ENCODE peak calls at places on chromosomes 6 and 20, in four cellular contexts. Y is A549, A is HepG2, K is GM12878. C is an unnamed sample.

GRCh38 chr6:22809380-22809779 is 240.0 kb downstream of the HDGFL1 start:
- DNase-seq in Y (no peak), K (no peak), A (no peak), C (no peak)

GRCh38 chr6:106557837-106558236 is 71.5 kb downstream of the RTN4IP1 start:
- DNase-seq in K (no peak), A (peak), Y (no peak), C (no peak)

GRCh38 chr6:39421383-39422225 is 99.1 kb upstream of the KCNK16 start:
- DNase-seq in A (no peak), K (no peak), Y (no peak), C (no peak)

GRCh38 chr6:149896491-149896890 is 1.4 kb downstream of the RAET1E start:
- DNase-seq in K (no peak), Y (no peak), A (no peak), C (no peak)

GRCh38 chr20:58852559-58853271 is at the start of gene GNAS:
- DNase-seq in Y (peak), K (no peak), A (peak), C (peak)

GRCh38 chr6:83193747-83194582 is 808 bp downstream of the RWDD2A start:
- DNase-seq in Y (peak), K (no peak), A (peak), C (peak)

GRCh38 chr6:89146748-89147715 is 1.2 kb downstream of the PM20D2 start:
- DNase-seq in Y (peak), A (peak), K (no peak), C (no peak)

GRCh38 chr6:146850238-146850896 is 251.6 kb downstream of the ADGB start:
- DNase-seq in A (no peak), Y (no peak), K (no peak), C (no peak)

GRCh38 chr6:154872605-154873004 is 122.5 kb upstream of the TIAM2 start:
- DNase-seq in Y (no peak), A (no peak), K (no peak), C (no peak)

GRCh38 chr6:139409026-139409425 is 34.6 kb upstream of the CITED2 start:
- DNase-seq in K (no peak), Y (no peak), A (no peak), C (no peak)

GRCh38 chr20:52083627-52084232 is 107.8 kb downstream of the ZFP64 start:
- DNase-seq in A (peak), Y (peak), K (no peak), C (peak)

GRCh38 chr6:92534109-92534508 is 885.2 kb downstream of the EPHA7 start:
- DNase-seq in K (no peak), Y (no peak), A (no peak), C (no peak)

GRCh38 chr6:31203345-31203979 is 33.0 kb upstream of the POU5F1 start:
- DNase-seq in A (peak), Y (peak), K (peak), C (peak)

DNA sequence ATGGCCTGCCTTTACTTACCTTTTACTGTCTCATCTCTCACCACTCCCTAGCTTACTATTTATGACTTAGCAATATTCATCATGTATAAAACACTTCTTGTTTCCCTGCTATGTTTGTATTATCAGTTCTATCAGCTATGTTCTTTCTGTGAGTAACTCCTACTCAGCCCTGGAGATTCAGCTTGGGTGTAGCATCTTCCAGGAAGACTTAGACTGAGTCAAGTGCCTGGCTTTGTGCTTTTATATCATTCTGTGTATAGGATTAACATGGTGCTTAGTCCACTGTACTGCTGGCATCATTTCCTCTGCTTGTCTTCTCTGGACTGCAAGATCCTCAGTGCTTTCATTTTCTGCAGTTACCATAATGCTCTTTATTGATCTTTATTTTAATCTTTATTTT is 257.8 kb downstream of the BTBD3 start:
- DNase-seq in A (no peak), K (no peak), Y (no peak), C (no peak)
- TF ChIP-seq ESRRA in A (no peak), K (no peak), Y (no peak), C (no peak)

GRCh38 chr6:117550618-117551242 is 51.6 kb downstream of the GOPC start:
- DNase-seq in K (no peak), A (no peak), Y (no peak), C (no peak)

GRCh38 chr6:117547688-117548621 is 54.4 kb downstream of the GOPC start:
- DNase-seq in A (no peak), K (no peak), Y (no peak), C (no peak)

GRCh38 chr6:117549606-117550005 is 52.7 kb downstream of the GOPC start:
- DNase-seq in K (no peak), Y (no peak), A (no peak), C (no peak)

GRCh38 chr6:117548797-117549301 is 53.5 kb downstream of the GOPC start:
- DNase-seq in A (peak), K (no peak), Y (peak), C (no peak)

DNA sequence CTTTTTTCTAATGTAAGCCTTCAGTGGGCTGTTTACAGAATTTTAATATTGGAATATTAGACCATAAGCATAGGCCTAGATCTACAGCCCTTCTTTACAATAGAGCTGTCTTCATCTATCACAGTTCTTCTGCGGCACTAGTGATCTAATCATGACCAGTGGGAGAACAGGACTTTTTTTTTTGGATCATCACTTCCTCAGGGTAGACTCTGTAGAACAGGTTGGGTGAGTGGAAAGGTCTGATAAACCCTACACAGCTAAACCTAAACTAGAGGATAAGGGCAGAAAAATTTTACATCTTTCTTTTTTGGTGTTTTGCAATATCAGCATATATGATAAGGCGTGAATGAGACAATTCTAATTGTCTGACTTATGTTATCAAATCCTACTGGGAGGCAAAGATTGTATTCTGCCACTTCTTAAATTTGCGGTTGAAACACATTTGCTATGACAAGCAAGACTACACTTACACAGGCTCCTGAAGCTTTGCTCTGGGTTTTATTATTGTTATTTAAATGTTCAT is 52.2 kb downstream of the GOPC start:
- DNase-seq in A (no peak), Y (no peak), K (no peak), C (no peak)
- TF ChIP-seq CHD4 in A (no peak), Y (no peak), K (no peak), C (no peak)

DNA sequence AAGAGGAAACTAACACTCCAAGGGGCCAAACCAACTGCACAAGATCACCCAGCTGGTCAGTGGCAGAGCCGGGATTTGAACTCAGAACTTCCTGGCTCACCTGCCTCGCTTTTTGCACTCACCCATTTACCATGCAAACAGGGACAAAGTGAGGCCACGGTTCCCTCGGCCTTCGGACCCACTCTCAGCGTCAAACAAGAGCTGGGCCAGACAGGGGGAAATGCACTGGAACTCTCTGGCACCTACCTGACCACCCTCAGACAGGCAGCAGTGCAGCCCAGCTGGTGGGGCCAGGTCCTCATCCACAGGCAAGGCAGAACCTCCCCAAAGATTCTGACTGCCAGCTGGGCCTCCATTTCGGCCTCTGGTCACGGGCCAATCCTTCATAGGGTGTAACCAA is 93.7 kb upstream of the SRSF6 start:
- DNase-seq in K (no peak), Y (no peak), A (no peak), C (no peak)
- TF ChIP-seq ESRRA in K (no peak), Y (no peak), A (no peak), C (no peak)

GRCh38 chr20:63015665-63016361 is 9.0 kb upstream of the BHLHE23 start:
- DNase-seq in K (no peak), Y (no peak), A (no peak), C (no peak)
- TF ChIP-seq CHD4 in K (no peak), Y (no peak), A (no peak), C (no peak)

DNA sequence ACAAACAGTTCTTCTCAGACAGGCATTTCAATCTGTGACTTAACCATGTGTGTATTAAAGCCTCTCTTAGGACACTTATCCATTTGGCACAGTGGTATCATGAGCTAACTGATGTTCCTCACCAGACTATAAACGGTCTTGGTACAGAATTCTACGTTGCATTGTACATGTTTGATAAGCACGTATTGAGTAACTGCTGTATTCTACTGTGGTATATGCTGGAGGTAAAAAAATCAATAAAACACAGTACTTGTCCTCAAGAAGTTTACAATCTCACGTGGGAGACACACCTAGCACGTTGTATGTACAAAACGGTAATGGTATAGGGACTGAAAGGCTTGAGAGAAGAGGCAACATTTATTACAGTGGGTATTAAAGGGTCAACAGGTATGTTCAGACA is 33.2 kb upstream of the FAM83C start:
- DNase-seq in A (no peak), K (no peak), Y (no peak), C (no peak)
- TF ChIP-seq ESRRA in A (no peak), K (no peak), Y (no peak), C (no peak)

GRCh38 chr6:56259163-56259562 is 11.8 kb upstream of the COL21A1 start:
- DNase-seq in A (no peak), K (no peak), Y (no peak), C (no peak)

GRCh38 chr6:56255370-56255769 is 8.0 kb upstream of the COL21A1 start:
- DNase-seq in A (no peak), Y (no peak), K (no peak), C (no peak)

GRCh38 chr6:56263586-56264295 is 16.4 kb upstream of the COL21A1 start:
- DNase-seq in K (no peak), Y (no peak), A (no peak), C (no peak)

DNA sequence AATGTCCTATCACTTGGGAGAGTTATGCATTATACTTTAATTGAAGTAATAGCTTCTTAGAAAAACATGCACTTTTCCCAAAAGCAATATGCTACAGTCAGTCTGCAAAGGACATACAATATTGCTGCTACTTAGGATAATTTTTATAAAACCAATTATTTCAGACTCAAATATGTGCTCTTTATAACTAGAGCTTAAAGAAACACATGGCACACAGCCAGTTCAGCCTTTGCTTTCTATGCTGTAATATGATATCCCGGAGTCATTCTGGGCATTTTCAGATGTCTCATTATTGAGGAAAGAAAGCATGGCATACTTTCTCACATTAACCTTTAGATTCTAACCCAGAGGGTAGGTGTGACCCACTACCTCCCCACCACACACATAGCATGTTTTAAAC is 12.3 kb upstream of the COL21A1 start:
- DNase-seq in Y (no peak), A (no peak), K (no peak), C (no peak)
- TF ChIP-seq CHD4 in Y (no peak), A (no peak), K (no peak), C (no peak)

DNA sequence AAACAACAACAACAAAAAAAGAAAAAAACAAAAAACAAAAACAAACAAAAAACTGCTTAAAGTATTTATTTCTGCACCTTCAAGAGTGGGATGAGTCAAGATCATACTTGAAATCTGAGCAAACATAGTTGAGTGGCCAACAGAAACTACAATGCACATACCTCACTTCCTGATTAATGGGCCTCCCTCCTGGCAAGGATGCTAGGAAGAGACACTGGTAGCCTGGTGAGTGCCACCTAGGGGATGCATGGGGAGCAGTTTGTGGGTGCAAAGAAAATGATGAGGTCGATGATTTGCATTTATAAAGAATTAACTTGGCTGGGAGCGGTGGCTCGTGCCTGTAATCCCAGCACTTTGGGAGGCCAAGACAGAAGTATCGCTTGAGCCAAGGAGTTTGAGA is 808.1 kb downstream of the MAFB start:
- DNase-seq in K (no peak), A (no peak), Y (peak), C (peak)
- TF ChIP-seq ESRRA in K (no peak), A (no peak), Y (no peak), C (no peak)

C was measured in K562.